ENCODE peak calls at places on chromosomes 3 and 15, in eight cellular contexts. One of them, this sample, is unnamed.

GRCh38 chr15:95884276-95884675 is 446.2 kb upstream of the NR2F2 start:
- DNase-seq in GM13976: no peak
- DNase-seq in left colon: no peak
- DNase-seq in SK-N-DZ: no peak
- DNase-seq in HAP-1: peak; percentile 25
- DNase-seq in stomach: no peak
- DNase-seq in hippocampal formation: no peak
- DNase-seq in ACHN: no peak
- DNase-seq in this sample: no peak

GRCh38 chr3:99330281-99330680 is 308.1 kb upstream of the COL8A1 start:
- DNase-seq in GM13976: no peak
- DNase-seq in left colon: no peak
- DNase-seq in SK-N-DZ: no peak
- DNase-seq in HAP-1: no peak
- DNase-seq in stomach: no peak
- DNase-seq in hippocampal formation: no peak
- DNase-seq in ACHN: no peak
- DNase-seq in this sample: no peak

GRCh38 chr15:60423540-60423939 is 25.8 kb upstream of the ANXA2 start:
- DNase-seq in GM13976: no peak
- DNase-seq in left colon: no peak
- DNase-seq in SK-N-DZ: no peak
- DNase-seq in HAP-1: peak; percentile 70
- DNase-seq in stomach: no peak
- DNase-seq in hippocampal formation: peak; percentile 19
- DNase-seq in ACHN: peak; percentile 92
- DNase-seq in this sample: no peak

GRCh38 chr3:152254031-152254430 is 14.7 kb upstream of the MBNL1 start:
- DNase-seq in GM13976: no peak
- DNase-seq in left colon: no peak
- DNase-seq in SK-N-DZ: no peak
- DNase-seq in HAP-1: no peak
- DNase-seq in stomach: no peak
- DNase-seq in hippocampal formation: no peak
- DNase-seq in ACHN: no peak
- DNase-seq in this sample: no peak

GRCh38 chr15:73081321-73081958 is 29.2 kb downstream of the NEO1 start:
- DNase-seq in GM13976: no peak
- DNase-seq in left colon: no peak
- DNase-seq in SK-N-DZ: peak; percentile 48
- DNase-seq in HAP-1: peak; percentile 87
- DNase-seq in stomach: no peak
- DNase-seq in hippocampal formation: peak; percentile 65
- DNase-seq in ACHN: peak; percentile 55
- DNase-seq in this sample: peak; percentile 8

GRCh38 chr3:127410678-127411077 is 122.8 kb upstream of the PRR20G start:
- DNase-seq in GM13976: no peak
- DNase-seq in left colon: no peak
- DNase-seq in SK-N-DZ: no peak
- DNase-seq in HAP-1: no peak
- DNase-seq in stomach: no peak
- DNase-seq in hippocampal formation: no peak
- DNase-seq in ACHN: no peak
- DNase-seq in this sample: no peak

GRCh38 chr3:17747184-17747889 is 4.9 kb upstream of the TBC1D5 start:
- DNase-seq in GM13976: peak; percentile 72
- DNase-seq in left colon: no peak
- DNase-seq in SK-N-DZ: no peak
- DNase-seq in HAP-1: no peak
- DNase-seq in stomach: no peak
- DNase-seq in hippocampal formation: no peak
- DNase-seq in ACHN: no peak
- DNase-seq in this sample: no peak

GRCh38 chr3:66253790-66254620 is 33.2 kb downstream of the SLC25A26 start:
- DNase-seq in GM13976: peak; percentile 42
- DNase-seq in left colon: no peak
- DNase-seq in SK-N-DZ: peak; percentile 32
- DNase-seq in HAP-1: peak; percentile 25
- DNase-seq in stomach: no peak
- DNase-seq in hippocampal formation: peak; percentile 36
- DNase-seq in ACHN: peak; percentile 13
- DNase-seq in this sample: no peak

GRCh38 chr3:133479895-133480669 is 80.2 kb downstream of the BFSP2 start:
- DNase-seq in GM13976: peak; percentile 47
- DNase-seq in left colon: no peak
- DNase-seq in SK-N-DZ: no peak
- DNase-seq in HAP-1: peak; percentile 84
- DNase-seq in stomach: no peak
- DNase-seq in hippocampal formation: no peak
- DNase-seq in ACHN: no peak
- DNase-seq in this sample: no peak

GRCh38 chr15:101204744-101205535 is 46.9 kb downstream of the CHSY1 start:
- DNase-seq in GM13976: no peak
- DNase-seq in left colon: no peak
- DNase-seq in SK-N-DZ: no peak
- DNase-seq in HAP-1: no peak
- DNase-seq in stomach: no peak
- DNase-seq in hippocampal formation: no peak
- DNase-seq in ACHN: no peak
- DNase-seq in this sample: peak; percentile 36

GRCh38 chr15:56805466-56806146 is 72.3 kb upstream of the ZNF280D start:
- DNase-seq in GM13976: no peak
- DNase-seq in left colon: no peak
- DNase-seq in SK-N-DZ: no peak
- DNase-seq in HAP-1: no peak
- DNase-seq in stomach: no peak
- DNase-seq in hippocampal formation: peak; percentile 36
- DNase-seq in ACHN: peak; percentile 71
- DNase-seq in this sample: peak; percentile 43

This sample was measured in activated CD8-positive, alpha-beta T cell treated with anti-CD3 and anti-CD28 coated beads for 36 hours.